ENCODE peak calls at places on chromosomes 2 and 18, in ten cellular contexts. A is GM23248, V is fibroblast of lung, R is neuronal stem cell, K is mammary epithelial cell, P is neural progenitor cell, W is K562, D is hepatocyte, X is HepG2, B is mesenchymal stem cell. U is an unnamed sample.
A peak's percentile ranks its signal among the peaks of the same experiment; 100 is the strongest.

GRCh38 chr2:48707466-48707865 is 48.1 kb downstream of the LHCGR start:
- DNase-seq in A (no peak), V (peak; percentile 55), R (no peak), K (peak; percentile 28), P (no peak), W (peak; percentile 30), D (peak; percentile 39), X (peak; percentile 14), B (no peak), U (no peak)

GRCh38 chr18:48930926-48931325 is 19.8 kb downstream of the SMAD7 start:
- DNase-seq in A (peak; percentile 12), V (no peak), R (no peak), K (no peak), P (no peak), W (no peak), D (no peak), X (no peak), B (peak; percentile 32), U (no peak)

GRCh38 chr18:3579701-3580100 is 129.7 kb downstream of the TGIF1 start:
- DNase-seq in A (peak; percentile 85), V (peak; percentile 98), R (no peak), K (peak; percentile 84), P (no peak), W (no peak), D (no peak), X (no peak), B (peak; percentile 84), U (no peak)

GRCh38 chr2:9739508-9739907 is 103.8 kb upstream of the TAF1B start:
- DNase-seq in A (peak; percentile 64), V (no peak), R (no peak), K (no peak), P (no peak), W (no peak), D (no peak), X (no peak), B (no peak), U (no peak)

GRCh38 chr2:160380000-160380570 is 113.5 kb downstream of the RBMS1 start:
- DNase-seq in A (peak; percentile 46), V (no peak), R (no peak), K (no peak), P (no peak), W (no peak), D (no peak), X (no peak), B (no peak), U (no peak)

GRCh38 chr2:41445865-41446264 is 602.0 kb upstream of the PKDCC start:
- DNase-seq in A (no peak), V (no peak), R (no peak), K (no peak), P (no peak), W (no peak), D (no peak), X (no peak), B (no peak), U (no peak)

GRCh38 chr18:25080988-25081387 is 271.0 kb downstream of the ZNF521 start:
- DNase-seq in A (no peak), V (no peak), R (no peak), K (no peak), P (no peak), W (no peak), D (no peak), X (no peak), B (no peak), U (no peak)

GRCh38 chr2:67865871-67866386 is 196.9 kb downstream of the C1D start:
- DNase-seq in A (no peak), V (no peak), R (no peak), K (no peak), P (no peak), W (no peak), D (no peak), X (no peak), B (no peak), U (peak; percentile 45)

DNA sequence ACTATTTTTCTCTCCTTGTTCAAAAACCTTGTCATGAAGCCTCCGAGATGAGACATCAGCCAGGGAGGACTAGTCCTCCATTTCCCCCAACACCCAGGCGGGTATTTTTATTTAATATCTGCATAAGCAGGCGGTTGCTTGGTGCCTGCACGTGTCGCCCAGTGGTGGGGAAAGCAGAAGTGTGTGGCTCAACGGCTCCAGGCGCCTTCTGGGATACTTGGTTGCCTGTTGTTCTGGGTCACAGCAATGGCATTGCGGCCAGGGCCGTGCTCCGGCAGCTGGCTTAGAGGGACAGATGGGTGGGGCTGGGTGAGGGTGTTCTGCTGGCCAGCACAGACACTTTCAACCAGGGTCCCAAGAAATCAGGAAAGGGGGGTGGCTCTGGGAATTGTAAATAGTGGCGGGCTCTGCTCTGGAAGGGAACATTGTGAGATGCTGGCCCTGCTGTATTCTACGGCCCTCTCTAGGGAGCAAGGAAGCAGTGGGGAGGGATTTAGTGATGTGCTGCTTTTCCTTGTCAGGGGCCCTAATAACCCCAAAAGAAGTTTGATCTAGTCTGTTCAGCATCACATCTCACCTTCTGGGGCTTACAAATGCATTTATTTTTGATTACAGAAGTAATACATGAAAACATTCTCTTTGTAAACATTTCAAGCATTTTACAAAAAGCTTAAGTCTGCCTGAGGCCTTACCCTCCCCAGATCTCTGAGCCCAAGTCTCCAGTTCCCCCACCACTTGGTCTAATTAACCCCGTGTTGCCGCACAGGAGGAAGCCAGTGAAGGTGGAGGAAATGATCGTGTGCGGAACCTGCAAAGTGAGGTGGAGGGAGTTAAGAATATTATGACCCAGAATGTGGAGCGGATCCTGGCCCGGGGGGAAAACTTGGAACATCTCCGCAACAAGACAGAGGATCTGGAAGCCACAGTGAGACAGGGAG is 1.1 kb downstream of the VAMP8 start:
- DNase-seq in A (no peak), V (no peak), R (no peak), K (no peak), P (no peak), W (peak; percentile 57), D (no peak), X (no peak), B (peak; percentile 22), U (no peak)
- H3K4me2 ChIP-seq in A (no peak overlapping the region), V (peak overlapping the region; percentile 70), R (no peak overlapping the region), K (peak overlapping the region; percentile 85), P (peak overlapping the region; percentile 50), W (peak overlapping the region; percentile 87), D (peak overlapping the region; percentile 92), X (peak overlapping the region; percentile 95), B (peak overlapping the region; percentile 84), U (peak overlapping the region; percentile 82)

GRCh38 chr2:225864394-225864793 is 464.9 kb downstream of the NYAP2 start:
- DNase-seq in A (no peak), V (no peak), R (no peak), K (no peak), P (no peak), W (no peak), D (no peak), X (no peak), B (no peak), U (no peak)
- H3K27me3 ChIP-seq in A (no peaks in the 10 kb centered on the region), V (no peaks in the 10 kb centered on the region), R (no peaks in the 10 kb centered on the region), K (no peaks in the 10 kb centered on the region), P (no peaks in the 10 kb centered on the region), W (no peaks in the 10 kb centered on the region), D (no peaks in the 10 kb centered on the region), X (no peaks in the 10 kb centered on the region), B (no peaks in the 10 kb centered on the region), U (no peaks in the 10 kb centered on the region)

DNA sequence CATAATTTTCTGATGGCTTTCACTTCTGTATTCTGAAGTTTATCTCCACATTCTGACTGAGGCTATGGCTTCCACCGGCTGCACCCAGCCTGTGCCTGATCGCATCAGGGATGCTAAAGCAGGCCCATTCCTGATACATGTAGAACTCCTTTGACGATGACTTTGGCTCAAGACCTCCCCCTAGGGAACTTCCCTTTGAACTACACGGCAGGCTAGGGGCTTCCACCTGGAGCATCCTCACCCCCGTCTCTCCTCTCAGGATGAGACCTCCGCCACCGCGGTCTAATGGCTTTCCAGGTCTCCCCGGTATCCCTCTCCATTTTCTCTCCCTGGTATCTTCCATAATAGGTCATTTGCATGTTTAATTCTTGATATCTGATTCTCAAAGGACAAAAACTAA is 214.9 kb upstream of the CHST9 start:
- DNase-seq in A (no peak), V (no peak), R (no peak), K (no peak), P (peak; percentile 37), W (no peak), D (no peak), X (no peak), B (peak; percentile 1), U (peak; percentile 88)
- H3K4me1 ChIP-seq in A (no peaks in the 10 kb centered on the region), V (no peaks in the 10 kb centered on the region), R (no peaks in the 10 kb centered on the region), K (no peaks in the 10 kb centered on the region), P (no peaks in the 10 kb centered on the region), W (no peaks in the 10 kb centered on the region), D (no peaks in the 10 kb centered on the region), X (no peaks in the 10 kb centered on the region), B (no peaks in the 10 kb centered on the region), U (peaks cover 2% of the 10 kb centered on the region)

GRCh38 chr2:191844706-191845105 is 2.2 kb downstream of the CAVIN2 start:
- DNase-seq in A (peak; percentile 26), V (no peak), R (no peak), K (peak; percentile 60), P (no peak), W (no peak), D (no peak), X (no peak), B (no peak), U (no peak)

GRCh38 chr2:191845248-191845715 is 1.6 kb downstream of the CAVIN2 start:
- DNase-seq in A (no peak), V (no peak), R (no peak), K (peak; percentile 22), P (peak; percentile 44), W (peak; percentile 49), D (no peak), X (peak; percentile 66), B (no peak), U (peak; percentile 51)

GRCh38 chr2:191847764-191848163 is 876 bp upstream of the CAVIN2 start:
- DNase-seq in A (no peak), V (no peak), R (no peak), K (no peak), P (no peak), W (no peak), D (no peak), X (no peak), B (no peak), U (no peak)

GRCh38 chr2:191846787-191847620 is at the start of gene CAVIN2:
- DNase-seq in A (peak; percentile 76), V (peak; percentile 72), R (no peak), K (peak; percentile 84), P (peak; percentile 7), W (peak; percentile 70), D (peak; percentile 52), X (peak; percentile 95), B (peak; percentile 80), U (no peak)

DNA sequence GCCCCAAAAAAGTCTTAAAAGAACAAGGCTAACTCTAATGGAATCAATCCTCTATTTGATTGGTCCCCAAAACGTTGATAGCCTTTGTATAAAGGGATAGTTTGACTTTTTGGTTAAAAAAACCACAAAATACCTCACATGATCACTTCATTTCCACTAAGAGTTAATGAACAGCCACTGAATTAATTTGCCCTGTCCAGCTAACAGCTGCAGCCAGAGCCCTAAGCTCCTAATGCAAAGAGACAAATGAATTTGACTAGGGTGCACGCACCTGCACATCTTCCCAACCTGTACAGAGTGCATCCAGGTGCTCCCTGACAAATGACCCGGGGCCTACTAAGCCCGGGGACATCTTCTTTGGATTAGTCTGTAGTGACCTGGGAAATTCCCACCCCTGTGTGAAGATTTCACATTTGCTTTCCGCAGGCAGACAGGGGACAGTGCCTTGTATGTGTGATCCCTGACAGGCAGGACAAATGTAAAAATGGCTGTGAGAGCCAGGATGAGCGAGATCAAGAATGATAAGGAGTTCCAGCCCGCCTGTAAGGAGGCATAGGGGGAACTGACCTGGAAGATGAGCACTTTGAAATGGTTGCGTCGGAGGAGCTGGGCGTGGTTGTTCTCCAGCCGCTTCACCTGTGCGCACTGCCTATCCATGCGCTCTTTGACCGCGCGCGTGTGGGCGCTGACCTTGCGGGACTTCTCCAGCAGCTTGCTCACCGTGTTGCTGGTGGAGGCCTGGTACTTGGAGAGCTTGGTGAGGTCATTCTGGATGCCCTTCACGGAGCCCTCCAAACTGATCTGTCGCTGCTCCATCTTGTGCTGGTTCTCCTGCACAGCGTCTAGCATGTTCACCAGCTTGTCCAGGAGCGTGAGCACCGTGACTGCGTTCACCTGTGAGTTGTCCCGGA is 757 bp downstream of the CAVIN2 start:
- DNase-seq in A (no peak), V (no peak), R (no peak), K (peak; percentile 37), P (no peak), W (peak; percentile 68), D (no peak), X (peak; percentile 32), B (no peak), U (no peak)
- H3K4me2 ChIP-seq in A (peak overlapping the region; percentile 43), V (peak overlapping the region; percentile 95), R (no peak overlapping the region), K (peak overlapping the region; percentile 96), P (no peak overlapping the region), W (peak overlapping the region; percentile 85), D (peak overlapping the region; percentile 37), X (peak overlapping the region; percentile 94), B (peak overlapping the region; percentile 58), U (no peak overlapping the region)

U was measured in GM23338.